ENCODE peak calls at places on chromosomes 7 and 10, in ten cellular contexts. T is heart right ventricle; E is CD4-positive, alpha-beta memory T cell; F is OCI-LY7; H is mesendoderm; I is naive thymus-derived CD4-positive, alpha-beta T cell; C is adipocyte; D is left ventricle myocardium inferior; S is GM23338; K is NT2/D1. V is an unnamed sample. For H3K4me1, the result is how much of the 10 kb centered on the place peaks cover.

GRCh38 chr7:80324032-80324431 is 187.8 kb downstream of the GNAT3 start:
- DNase-seq in T (no peak), H (no peak), K (no peak), I (no peak), E (no peak), D (no peak), C (peak), S (no peak), F (no peak), V (no peak)

GRCh38 chr10:121956111-121957061 is 18.6 kb downstream of the NSMCE4A start:
- DNase-seq in F (no peak), S (no peak), H (no peak), T (no peak), D (no peak), C (peak), I (no peak), E (no peak), K (no peak), V (no peak)

GRCh38 chr10:103495321-103495720 is 1.8 kb downstream of the NEURL1 start:
- DNase-seq in C (no peak), F (no peak), T (no peak), E (no peak), S (no peak), H (no peak), I (no peak), K (no peak), D (no peak), V (no peak)

GRCh38 chr7:140190588-140190987 is 13.8 kb upstream of the KDM7A start:
- DNase-seq in F (no peak), H (no peak), E (no peak), C (no peak), I (no peak), D (no peak), T (no peak), S (no peak), K (no peak), V (no peak)

GRCh38 chr7:149027560-149028345 is 552 bp downstream of the PDIA4 start:
- DNase-seq in F (peak), E (no peak), K (no peak), C (peak), I (no peak), T (no peak), H (no peak), D (no peak), S (no peak), V (peak)

GRCh38 chr7:121020243-121020642 is 31.7 kb downstream of the CPED1 start:
- DNase-seq in K (no peak), F (no peak), T (no peak), S (no peak), C (peak), I (no peak), E (no peak), D (no peak), H (no peak), V (no peak)

GRCh38 chr10:114684822-114685209 is 26.7 kb upstream of the ABLIM1 start:
- DNase-seq in H (peak), F (no peak), K (no peak), T (peak), E (no peak), C (peak), D (no peak), I (no peak), S (no peak), V (no peak)

GRCh38 chr7:155456772-155457543 is 971 bp upstream of the EN2 start:
- DNase-seq in T (peak), D (peak), H (peak), S (peak), I (no peak), K (no peak), C (peak), F (no peak), E (no peak), V (no peak)

GRCh38 chr7:142562688-142563087 is 186.6 kb upstream of the PRSS1 start:
- DNase-seq in H (no peak), E (no peak), I (no peak), S (no peak), F (no peak), C (peak), D (no peak), T (no peak), K (no peak), V (no peak)

GRCh38 chr7:140867467-140868314 is 57.0 kb downstream of the BRAF start:
- DNase-seq in S (no peak), F (peak), H (no peak), T (no peak), E (no peak), C (no peak), K (no peak), D (no peak), I (no peak), V (no peak)

GRCh38 chr7:69769826-69770225 is 171.6 kb downstream of the AUTS2 start:
- DNase-seq in E (no peak), H (no peak), C (no peak), D (no peak), F (peak), I (no peak), K (no peak), T (no peak), S (no peak), V (no peak)

GRCh38 chr10:22321831-22322662 is 1.1 kb downstream of the BMI1 start:
- DNase-seq in C (peak), I (peak), S (peak), K (no peak), F (peak), T (no peak), D (no peak), E (peak), H (no peak), V (peak)

GRCh38 chr10:30765611-30766010 is 136.1 kb upstream of the LYZL2 start:
- DNase-seq in K (no peak), S (no peak), D (no peak), I (no peak), H (no peak), E (no peak), T (no peak), F (no peak), C (no peak), V (no peak)

GRCh38 chr10:73646598-73647041 is 5.3 kb upstream of the MYOZ1 start:
- DNase-seq in S (peak), D (no peak), E (no peak), H (peak), F (no peak), K (no peak), I (no peak), C (no peak), T (no peak), V (no peak)
- H3K4me3 ChIP-seq in S (peak), D (peak), E (no peak), H (no peak), F (no peak), K (no peak), I (no peak), C (no peak), T (no peak), V (no peak)

GRCh38 chr10:132628966-132629900 is 91.6 kb downstream of the INPP5A start:
- DNase-seq in K (no peak), E (no peak), C (no peak), I (no peak), H (no peak), D (peak), S (no peak), T (no peak), F (no peak), V (no peak)
- H3K4me1 ChIP-seq in K (under half), E (under half), C (under half), I (under half), H (under half), D (half or more), S (under half), T (half or more), F (under half), V (under half)

GRCh38 chr7:131104611-131105293 is 222.9 kb upstream of the MKLN1 start:
- DNase-seq in F (peak), S (no peak), T (no peak), C (peak), I (no peak), H (no peak), K (no peak), D (no peak), E (peak), V (no peak)
- H3K4me3 ChIP-seq in F (peak), S (peak), T (peak), C (peak), I (peak), H (no peak), K (peak), D (peak), E (peak), V (peak)

GRCh38 chr7:2511769-2512168 is 7.8 kb upstream of the LFNG start:
- DNase-seq in S (no peak), H (no peak), D (no peak), C (no peak), I (no peak), E (no peak), K (no peak), T (no peak), F (no peak), V (no peak)

GRCh38 chr7:2513702-2514101 is 5.9 kb upstream of the LFNG start:
- DNase-seq in E (no peak), F (no peak), D (no peak), H (no peak), I (no peak), T (no peak), K (no peak), C (no peak), S (no peak), V (no peak)

GRCh38 chr7:2510909-2511768 is 8.4 kb upstream of the LFNG start:
- DNase-seq in D (no peak), C (no peak), F (peak), H (no peak), T (no peak), K (no peak), S (no peak), I (peak), E (peak), V (no peak)

GRCh38 chr7:2512179-2512644 is 7.4 kb upstream of the LFNG start:
- DNase-seq in I (no peak), K (no peak), E (peak), H (no peak), S (no peak), F (peak), C (no peak), D (peak), T (no peak), V (no peak)

DNA sequence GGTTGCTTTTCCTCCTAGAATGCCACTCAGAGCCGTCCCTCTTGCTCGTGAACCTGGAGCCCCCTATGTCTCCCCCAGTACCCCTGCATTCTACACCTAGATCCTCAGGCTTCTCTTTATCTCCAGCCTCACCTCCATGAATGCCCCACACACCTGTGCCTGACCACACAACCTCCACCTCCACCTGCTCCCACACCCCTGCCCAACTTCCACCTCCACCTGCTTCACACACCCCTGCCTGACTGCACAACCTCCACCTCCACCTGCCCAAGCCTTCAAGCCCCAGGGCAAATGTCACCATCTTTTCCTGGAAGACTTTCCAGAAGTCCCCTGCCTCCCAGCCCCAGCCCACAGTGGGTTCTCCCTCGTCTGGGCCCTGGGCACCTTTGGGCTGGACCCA is 6.9 kb upstream of the LFNG start:
- DNase-seq in E (no peak), S (no peak), K (no peak), D (no peak), I (no peak), T (no peak), H (no peak), F (no peak), C (no peak), V (no peak)
- H3K4me1 ChIP-seq in E (half or more), S (under half), K (half or more), D (half or more), I (half or more), T (half or more), H (under half), F (half or more), C (under half), V (half or more)

GRCh38 chr10:130884456-130884855 is 427.1 kb downstream of the TCERG1L start:
- DNase-seq in F (no peak), D (no peak), T (no peak), K (no peak), S (no peak), E (no peak), I (no peak), H (no peak), C (no peak), V (no peak)
- H3K4me3 ChIP-seq in F (no peak), D (no peak), T (no peak), K (no peak), S (no peak), E (no peak), I (no peak), H (no peak), C (no peak), V (no peak)

DNA sequence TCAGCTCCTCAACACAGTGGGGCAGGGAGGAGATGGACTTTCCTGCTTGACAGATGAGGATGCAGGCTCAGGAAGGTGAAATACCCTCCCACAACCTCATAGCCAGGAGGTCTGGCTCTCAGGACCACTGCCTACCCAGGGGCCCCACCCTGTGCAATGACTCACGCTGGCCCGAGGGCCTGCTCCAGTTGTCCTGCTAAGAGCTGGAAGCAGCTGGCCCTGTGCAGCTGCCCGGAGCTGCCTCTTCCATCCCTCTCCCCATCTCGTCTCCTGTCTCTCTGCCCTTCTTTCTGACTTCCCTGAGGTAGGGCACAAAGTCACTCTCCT is 123.9 kb downstream of the ZMIZ1 start:
- DNase-seq in H (no peak), I (no peak), E (no peak), K (no peak), F (no peak), T (no peak), C (peak), S (no peak), D (no peak), V (no peak)
- H3K4me1 ChIP-seq in H (under half), I (under half), E (under half), K (under half), F (under half), T (half or more), C (half or more), S (under half), D (half or more), V (under half)

DNA sequence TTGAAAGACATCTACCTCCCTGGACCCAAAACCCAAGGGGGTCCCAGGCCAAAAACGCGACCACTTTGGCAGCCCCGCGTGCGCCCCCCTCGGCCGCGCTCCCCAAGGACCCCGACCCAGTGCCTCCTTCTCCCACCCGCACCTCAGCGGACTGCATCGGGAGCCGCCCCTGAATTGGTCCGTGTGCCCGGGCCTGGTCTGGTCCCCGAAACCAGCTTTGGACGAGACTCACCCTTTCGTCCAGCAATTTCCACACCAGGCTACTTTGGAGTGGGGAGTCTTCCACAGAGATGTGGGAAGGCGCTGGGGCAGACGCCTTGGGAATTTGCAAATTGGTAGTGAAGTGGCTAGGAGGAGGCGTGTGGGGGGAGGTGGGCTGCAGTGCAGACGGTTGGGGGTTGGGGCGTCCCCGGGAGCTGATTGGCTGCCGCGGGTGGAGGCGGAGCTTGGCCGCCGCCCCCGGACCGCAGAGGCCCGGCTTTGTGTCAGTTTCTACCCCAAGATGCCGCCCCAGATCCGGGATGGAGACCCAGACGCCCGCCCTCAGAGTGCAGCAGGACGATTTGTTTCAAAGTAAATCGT is 16.9 kb downstream of the TCAF1 start:
- DNase-seq in F (no peak), C (peak), I (no peak), T (peak), K (peak), S (peak), E (peak), H (peak), D (peak), V (peak)
- H3K4me3 ChIP-seq in F (peak), C (peak), I (no peak), T (peak), K (peak), S (peak), E (no peak), H (peak), D (peak), V (peak)

DNA sequence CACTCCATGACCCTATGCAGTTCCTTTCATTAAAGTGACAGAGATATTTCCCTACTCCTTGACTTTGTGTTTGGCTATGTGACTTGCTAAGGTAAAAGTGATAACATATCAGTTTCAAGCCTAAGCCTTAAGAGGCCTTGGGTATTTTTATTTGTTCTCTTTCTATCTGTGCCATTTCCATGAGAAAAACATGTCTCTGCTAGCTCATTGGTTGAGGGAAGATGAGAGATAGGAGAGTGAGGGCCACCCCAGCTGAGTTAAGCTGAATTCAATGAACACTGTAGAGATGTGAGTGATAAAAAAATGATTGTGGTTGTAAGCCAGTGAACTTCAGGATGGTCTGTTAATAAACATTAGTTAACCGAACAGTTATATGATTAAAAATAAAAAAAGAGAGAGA is 13.4 kb downstream of the TASOR2 start:
- DNase-seq in H (peak), S (peak), F (no peak), E (no peak), C (no peak), T (no peak), D (no peak), I (no peak), K (no peak), V (no peak)
- H3K4me1 ChIP-seq in H (under half), S (under half), F (half or more), E (half or more), C (under half), T (under half), D (half or more), I (under half), K (under half), V (under half)

DNA sequence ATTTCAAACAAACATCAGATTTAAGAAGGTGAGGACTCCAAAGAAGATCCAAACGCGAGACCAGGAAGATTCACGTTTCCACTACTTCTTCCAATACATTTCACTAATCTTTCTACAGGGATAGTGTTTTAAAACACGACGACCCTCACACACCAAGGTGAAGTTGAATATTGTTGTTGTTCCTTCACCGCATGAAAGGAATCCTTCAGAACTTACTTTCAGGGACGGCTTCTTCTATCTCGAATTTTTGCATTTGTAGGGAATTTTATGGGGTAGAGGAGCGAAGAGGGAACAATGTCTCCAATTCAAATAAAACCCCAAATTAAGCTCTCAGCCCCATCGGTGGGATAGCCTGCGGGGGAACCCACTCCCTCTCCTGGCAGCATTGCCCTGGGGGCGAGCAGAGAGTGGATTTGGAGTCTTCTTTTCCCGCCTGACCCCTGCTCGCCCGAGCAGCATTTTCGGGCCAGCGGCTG is 1.5 kb upstream of the GATA3 start:
- DNase-seq in E (no peak), T (no peak), D (no peak), F (no peak), H (no peak), S (no peak), K (no peak), C (no peak), I (no peak), V (no peak)
- H3K4me3 ChIP-seq in E (no peak), T (peak), D (peak), F (peak), H (no peak), S (peak), K (no peak), C (no peak), I (no peak), V (no peak)

GRCh38 chr7:82685214-82685613 is 241.6 kb upstream of the CACNA2D1 start:
- DNase-seq in E (no peak), T (no peak), F (no peak), S (no peak), D (no peak), I (no peak), K (no peak), C (no peak), H (no peak), V (no peak)

GRCh38 chr7:82694020-82694419 is 250.4 kb upstream of the CACNA2D1 start:
- DNase-seq in K (peak), C (no peak), D (no peak), S (peak), H (peak), I (no peak), F (no peak), E (no peak), T (no peak), V (no peak)

GRCh38 chr7:82696631-82697030 is 253.1 kb upstream of the CACNA2D1 start:
- DNase-seq in K (no peak), S (no peak), I (no peak), H (peak), D (no peak), E (no peak), C (no peak), T (no peak), F (no peak), V (no peak)

DNA sequence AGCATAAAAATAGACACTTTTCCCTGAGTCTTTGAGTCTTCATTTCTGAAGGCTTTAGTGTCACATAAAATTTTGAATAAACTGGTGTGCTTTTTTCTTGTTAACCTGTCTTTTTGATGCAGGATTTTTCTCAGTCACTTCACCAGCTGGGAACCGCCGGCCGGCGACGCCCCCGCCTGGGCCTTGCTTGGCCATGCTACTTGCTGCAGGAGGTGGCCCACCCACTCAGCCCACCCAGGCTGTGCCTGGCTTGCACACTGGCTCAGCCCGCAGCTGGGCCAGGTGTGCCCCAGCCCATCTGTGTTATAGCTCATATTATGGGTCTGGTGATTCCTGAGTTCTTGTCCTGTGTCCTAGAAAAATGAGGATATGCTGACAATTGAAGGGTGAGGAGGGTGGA is 247.4 kb upstream of the CACNA2D1 start:
- DNase-seq in D (no peak), H (no peak), E (no peak), K (no peak), C (no peak), F (no peak), S (no peak), I (no peak), T (no peak), V (no peak)
- H3K4me1 ChIP-seq in D (under half), H (under half), E (under half), K (under half), C (under half), F (under half), S (under half), I (under half), T (under half), V (under half)